ENCODE peak calls at places on chromosomes 1 and 21, in five cellular contexts. I, B, M, V and L are unnamed samples.

GRCh38 chr1:53697671-53698380 is 41.1 kb downstream of the GLIS1 start:
- DNase-seq in M (no peak), V (no peak), B (peak; percentile 60), I (no peak), L (no peak)

GRCh38 chr1:46315669-46316403 is 12.3 kb downstream of the UQCRH start:
- DNase-seq in V (no peak), M (no peak), B (peak; percentile 72), I (no peak), L (no peak)

GRCh38 chr1:110272045-110272444 is 61.9 kb downstream of the KCNC4 start:
- DNase-seq in V (no peak), M (no peak), I (no peak), B (no peak), L (no peak)

GRCh38 chr1:40384413-40384762 is 10.9 kb downstream of the SMAP2 start:
- DNase-seq in I (no peak), V (no peak), M (no peak), B (no peak), L (no peak)

GRCh38 chr1:99737016-99737415 is 29.4 kb downstream of the FRRS1 start:
- DNase-seq in V (no peak), B (peak; percentile 77), I (peak; percentile 21), M (peak; percentile 37), L (no peak)

GRCh38 chr1:207073906-207074820 is 14.5 kb upstream of the C4BPB start:
- DNase-seq in M (no peak), V (no peak), I (no peak), B (peak; percentile 7), L (no peak)

GRCh38 chr1:202274611-202275010 is 67.1 kb downstream of the UBE2T start:
- DNase-seq in M (peak; percentile 24), B (peak; percentile 12), V (peak; percentile 14), I (no peak), L (peak; percentile 25)

GRCh38 chr21:34603002-34603709 is 11.8 kb downstream of the RCAN1 start:
- DNase-seq in B (peak; percentile 70), M (peak; percentile 86), V (peak; percentile 27), I (peak; percentile 81), L (no peak)

GRCh38 chr1:7511381-7511780 is 259.7 kb upstream of the VAMP3 start:
- DNase-seq in V (no peak), B (no peak), I (no peak), M (no peak), L (no peak)

GRCh38 chr1:203225054-203225453 is 4.4 kb downstream of the CHIT1 start:
- DNase-seq in B (no peak), V (no peak), M (no peak), I (no peak), L (no peak)

GRCh38 chr1:41333146-41333784 is 28.0 kb upstream of the FOXO6 start:
- DNase-seq in I (no peak), V (no peak), M (peak; percentile 5), B (peak; percentile 68), L (no peak)

GRCh38 chr21:27076035-27076434 is 109.1 kb upstream of the ADAMTS5 start:
- DNase-seq in V (no peak), M (no peak), B (peak; percentile 11), I (no peak), L (no peak)

GRCh38 chr1:189782280-189782679 is 695.4 kb downstream of the BRINP3 start:
- DNase-seq in B (no peak), M (no peak), V (no peak), I (no peak), L (no peak)

GRCh38 chr1:172134087-172134731 is 286.3 kb upstream of the C1orf105 start:
- DNase-seq in I (no peak), B (peak; percentile 55), M (no peak), V (no peak), L (no peak)

GRCh38 chr1:102434421-102434820 is 437.7 kb upstream of the OLFM3 start:
- DNase-seq in B (no peak), M (no peak), V (no peak), I (no peak), L (no peak)

GRCh38 chr1:165871311-165872067 is 44.1 kb downstream of the UCK2 start:
- DNase-seq in M (peak; percentile 82), B (peak; percentile 54), V (peak; percentile 41), I (peak; percentile 52), L (peak; percentile 45)

GRCh38 chr1:228283476-228284147 is 75.8 kb downstream of the OBSCN start:
- DNase-seq in M (no peak), B (no peak), I (peak; percentile 5), V (no peak), L (no peak)

GRCh38 chr1:24369199-24369598 is 44.4 kb downstream of the STPG1 start:
- DNase-seq in I (no peak), M (no peak), V (no peak), B (no peak), L (no peak)

GRCh38 chr1:235875236-235875635 is 8.5 kb upstream of the LYST start:
- DNase-seq in V (no peak), I (no peak), M (no peak), B (no peak), L (no peak)

GRCh38 chr1:66354311-66354922 is 179.5 kb upstream of the SGIP1 start:
- DNase-seq in M (no peak), V (no peak), B (peak; percentile 69), I (no peak), L (no peak)

GRCh38 chr1:18950415-18951026 is 6.0 kb downstream of the IFFO2 start:
- DNase-seq in I (peak; percentile 80), M (no peak), B (no peak), V (no peak), L (peak; percentile 37)

GRCh38 chr1:58861076-58861475 is 77.2 kb upstream of the JUN start:
- DNase-seq in V (no peak), I (no peak), B (no peak), M (no peak), L (no peak)

GRCh38 chr1:157090196-157090647 is 9.4 kb downstream of the ETV3L start:
- DNase-seq in B (peak; percentile 87), V (peak; percentile 75), I (peak; percentile 84), M (peak; percentile 89), L (peak; percentile 74)

GRCh38 chr1:12148958-12149790 is 17.6 kb upstream of the TNFRSF1B start:
- DNase-seq in V (no peak), B (peak; percentile 50), I (no peak), M (no peak), L (no peak)

GRCh38 chr21:32794643-32795042 is 23.1 kb upstream of the PAXBP1 start:
- DNase-seq in M (no peak), B (no peak), V (no peak), I (no peak), L (no peak)

GRCh38 chr1:246343937-246344336 is 163.1 kb downstream of the SMYD3 start:
- DNase-seq in V (no peak), I (no peak), M (no peak), B (no peak), L (no peak)

GRCh38 chr1:229080361-229080760 is 190.6 kb upstream of the RAB4A start:
- DNase-seq in I (no peak), M (peak; percentile 0), B (no peak), V (no peak), L (no peak)

GRCh38 chr1:235588916-235589515 is 60.6 kb downstream of the GNG4 start:
- DNase-seq in V (no peak), I (no peak), B (peak; percentile 55), M (no peak), L (no peak)

GRCh38 chr1:239719642-239720258 is 333.4 kb downstream of the CHRM3 start:
- DNase-seq in M (peak; percentile 25), I (no peak), B (no peak), V (peak; percentile 72), L (peak; percentile 82)

GRCh38 chr1:52970149-52970548 is 43.1 kb downstream of the SCP2 start:
- DNase-seq in V (peak; percentile 0), M (no peak), B (peak; percentile 20), I (no peak), L (peak; percentile 1)

GRCh38 chr1:25503551-25504426 is 39.6 kb upstream of the LDLRAP1 start:
- DNase-seq in B (no peak), M (peak; percentile 80), V (peak; percentile 70), I (peak; percentile 24), L (peak; percentile 53)

GRCh38 chr1:154342836-154343472 is 17.6 kb downstream of the ATP8B2 start:
- DNase-seq in V (peak; percentile 77), I (no peak), M (no peak), B (no peak), L (peak; percentile 79)

GRCh38 chr21:32844653-32845443 is 73.3 kb upstream of the PAXBP1 start:
- DNase-seq in B (peak; percentile 43), V (no peak), M (no peak), I (no peak), L (no peak)

GRCh38 chr1:24903011-24903461 is 27.0 kb downstream of the RUNX3 start:
- DNase-seq in I (no peak), V (no peak), M (no peak), B (no peak), L (no peak)

GRCh38 chr1:66253330-66253921 is 280.5 kb upstream of the SGIP1 start:
- DNase-seq in M (no peak), I (peak; percentile 23), B (peak; percentile 85), V (peak; percentile 45), L (no peak)

GRCh38 chr1:150925080-150925479 is 1.1 kb upstream of the SETDB1 start:
- DNase-seq in M (peak; percentile 30), V (no peak), B (no peak), I (peak; percentile 8), L (no peak)

GRCh38 chr1:150931773-150932172 is 5.6 kb downstream of the SETDB1 start:
- DNase-seq in B (peak; percentile 23), I (no peak), V (peak; percentile 28), M (no peak), L (no peak)

GRCh38 chr1:150926094-150926741 is at the start of gene SETDB1:
- DNase-seq in V (peak; percentile 90), M (peak; percentile 97), I (peak; percentile 95), B (peak; percentile 95), L (peak; percentile 88)

GRCh38 chr1:150927629-150928028 is 1.5 kb downstream of the SETDB1 start:
- DNase-seq in B (no peak), M (no peak), I (no peak), V (no peak), L (no peak)

GRCh38 chr1:150928286-150928685 is 2.1 kb downstream of the SETDB1 start:
- DNase-seq in B (peak; percentile 9), I (no peak), M (no peak), V (no peak), L (no peak)
- H3K36me3 ChIP-seq in B (peaks cover 29% of the 10 kb centered on the region), I (peaks cover 41% of the 10 kb centered on the region), M (no peaks in the 10 kb centered on the region), V (peaks cover 20% of the 10 kb centered on the region), L (peaks cover 16% of the 10 kb centered on the region)

GRCh38 chr1:98700228-98700627 is 38.7 kb downstream of the SNX7 start:
- DNase-seq in M (no peak), V (no peak), B (peak; percentile 78), I (no peak), L (no peak)
- H3K4me1 ChIP-seq in M (no peaks in the 10 kb centered on the region), V (no peaks in the 10 kb centered on the region), B (peaks cover 7% of the 10 kb centered on the region), I (no peaks in the 10 kb centered on the region), L (no peaks in the 10 kb centered on the region)

DNA sequence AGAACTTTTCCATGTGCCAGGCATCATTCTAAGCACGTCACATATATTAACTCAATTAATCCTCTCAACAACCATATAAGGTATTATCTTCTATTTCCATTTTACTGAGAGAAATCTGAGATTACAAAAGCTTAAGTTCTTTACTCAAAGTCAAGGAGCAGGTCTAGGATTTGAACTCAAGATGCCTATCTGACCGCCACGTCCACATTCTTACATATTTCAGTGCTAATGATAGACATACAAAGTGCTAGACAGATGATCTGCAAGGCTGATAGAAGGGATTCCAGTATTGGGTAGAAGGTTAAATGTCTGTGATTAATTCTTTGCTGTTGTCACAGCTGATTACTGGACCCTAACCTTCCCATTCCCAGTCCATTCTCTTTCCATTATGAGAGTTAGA is 4.4 kb downstream of the ATP5PB start:
- DNase-seq in V (no peak), M (no peak), B (no peak), I (no peak), L (no peak)
- H3K36me3 ChIP-seq in V (peaks cover 47% of the 10 kb centered on the region), M (peaks cover 9% of the 10 kb centered on the region), B (peaks cover 18% of the 10 kb centered on the region), I (peaks cover 29% of the 10 kb centered on the region), L (peaks cover 30% of the 10 kb centered on the region)

GRCh38 chr1:23100074-23100748 is 68.4 kb downstream of the LUZP1 start:
- DNase-seq in I (no peak), M (no peak), B (peak; percentile 96), V (peak; percentile 54), L (peak; percentile 8)
- H3K4me1 ChIP-seq in I (peaks cover 31% of the 10 kb centered on the region), M (peaks cover 18% of the 10 kb centered on the region), B (peaks cover 18% of the 10 kb centered on the region), V (peaks cover 54% of the 10 kb centered on the region), L (peaks cover 33% of the 10 kb centered on the region)